ENCODE peak calls at places on chromosomes 6 and 20, in five cellular contexts. L is bronchial epithelial cell, A is lower lobe of right lung, N is astrocyte of the spinal cord, X is dorsolateral prefrontal cortex. C is an unnamed sample.

GRCh38 chr6:14638932-14639875 is 521.6 kb downstream of the CD83 start:
- DNase-seq in L (peak; percentile 57), A (no peak), N (peak; percentile 44), X (no peak), C (no peak)

GRCh38 chr6:27188885-27189418 is 58.5 kb upstream of the PRSS16 start:
- DNase-seq in L (peak; percentile 75), A (peak; percentile 60), N (peak; percentile 85), X (no peak), C (peak; percentile 54)

GRCh38 chr6:12440981-12441380 is 150.8 kb downstream of the EDN1 start:
- DNase-seq in L (peak; percentile 19), A (no peak), N (no peak), X (no peak), C (no peak)

GRCh38 chr6:54987906-54988305 is 141.3 kb downstream of the FAM83B start:
- DNase-seq in L (no peak), A (no peak), N (no peak), X (no peak), C (no peak)

GRCh38 chr6:35703554-35703953 is 14.8 kb upstream of the FKBP5 start:
- DNase-seq in L (no peak), A (no peak), N (no peak), X (no peak), C (no peak)

GRCh38 chr20:59835448-59836395 is 97.7 kb downstream of the SYCP2 start:
- DNase-seq in L (peak; percentile 45), A (no peak), N (peak; percentile 40), X (no peak), C (no peak)

GRCh38 chr20:35883778-35884540 is 70.3 kb downstream of the SCAND1 start:
- DNase-seq in L (peak; percentile 100), A (peak; percentile 61), N (peak; percentile 99), X (peak; percentile 81), C (peak; percentile 97)

GRCh38 chr6:16450285-16450684 is 211.9 kb downstream of the GMPR start:
- DNase-seq in L (no peak), A (no peak), N (peak; percentile 80), X (no peak), C (peak; percentile 54)

GRCh38 chr20:59565768-59566461 is 38.4 kb upstream of the PHACTR3 start:
- DNase-seq in L (no peak), A (no peak), N (no peak), X (no peak), C (no peak)

GRCh38 chr20:17618673-17619013 is 48.8 kb downstream of the DSTN start:
- DNase-seq in L (no peak), A (no peak), N (no peak), X (no peak), C (no peak)

GRCh38 chr6:156685823-156686428 is 91.3 kb upstream of the ARID1B start:
- DNase-seq in L (no peak), A (no peak), N (no peak), X (no peak), C (no peak)

GRCh38 chr20:16574656-16575355 is 1.6 kb upstream of the KIF16B start:
- DNase-seq in L (peak; percentile 42), A (peak; percentile 94), N (peak; percentile 83), X (peak; percentile 90), C (peak; percentile 52)

GRCh38 chr6:53044071-53044470 is 21.1 kb upstream of the FBXO9 start:
- DNase-seq in L (no peak), A (no peak), N (peak; percentile 66), X (no peak), C (no peak)

GRCh38 chr20:8621021-8621420 is 447.9 kb upstream of the PLCB4 start:
- DNase-seq in L (no peak), A (no peak), N (no peak), X (no peak), C (no peak)

GRCh38 chr20:48385527-48385926 is 442.3 kb downstream of the PREX1 start:
- DNase-seq in L (no peak), A (no peak), N (no peak), X (no peak), C (no peak)

GRCh38 chr20:48384147-48384818 is 443.5 kb downstream of the PREX1 start:
- DNase-seq in L (no peak), A (no peak), N (no peak), X (no peak), C (no peak)

GRCh38 chr20:48383252-48383651 is 444.5 kb downstream of the PREX1 start:
- DNase-seq in L (no peak), A (no peak), N (no peak), X (no peak), C (no peak)

GRCh38 chr20:48390981-48391380 is 436.8 kb downstream of the PREX1 start:
- DNase-seq in L (no peak), A (no peak), N (no peak), X (no peak), C (no peak)

DNA sequence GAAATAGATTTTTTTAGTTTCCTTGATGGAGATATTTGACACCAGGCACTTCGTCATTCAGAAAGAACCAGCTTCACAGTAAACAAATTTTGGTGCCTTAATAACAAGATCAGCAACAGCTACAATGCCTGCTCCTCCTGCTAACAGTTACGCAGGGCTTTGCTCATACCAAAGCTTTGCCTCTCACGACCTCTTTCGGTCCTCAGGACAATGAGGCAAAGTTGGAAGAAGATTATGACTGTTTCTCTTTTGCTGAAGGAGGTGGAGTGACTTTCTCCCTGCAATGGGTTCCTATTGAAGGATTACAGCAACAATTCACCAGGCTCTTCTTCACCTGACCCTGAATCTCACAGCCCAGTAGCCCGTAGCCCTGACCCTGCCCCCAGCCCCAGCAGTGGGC is 440.1 kb downstream of the PREX1 start:
- DNase-seq in L (no peak), A (no peak), N (no peak), X (no peak), C (no peak)
- TF ChIP-seq CTCF in L (no peak), A (no peak), N (no peak), X (no peak), C (no peak)

GRCh38 chr6:84551797-84552196 is 212.6 kb downstream of the TBX18 start:
- DNase-seq in L (no peak), A (no peak), N (no peak), X (no peak), C (no peak)

GRCh38 chr6:84546427-84546914 is 217.9 kb downstream of the TBX18 start:
- DNase-seq in L (peak; percentile 10), A (no peak), N (peak; percentile 52), X (no peak), C (no peak)

GRCh38 chr6:84547341-84547794 is 217.0 kb downstream of the TBX18 start:
- DNase-seq in L (no peak), A (no peak), N (no peak), X (no peak), C (no peak)

GRCh38 chr6:84553527-84553926 is 210.9 kb downstream of the TBX18 start:
- DNase-seq in L (no peak), A (no peak), N (peak; percentile 31), X (no peak), C (no peak)

GRCh38 chr6:84549912-84550311 is 214.5 kb downstream of the TBX18 start:
- DNase-seq in L (peak; percentile 10), A (no peak), N (no peak), X (no peak), C (no peak)
- TF ChIP-seq CTCF in L (peak; percentile 43), A (no peak), N (no peak), X (no peak), C (no peak)

GRCh38 chr6:56699066-56699654 is 56.5 kb upstream of the DST start:
- DNase-seq in L (peak; percentile 63), A (no peak), N (peak; percentile 68), X (no peak), C (no peak)
- TF ChIP-seq CTCF in L (peak; percentile 18), A (peak; percentile 52), N (peak; percentile 21), X (peak; percentile 76), C (peak; percentile 48)

GRCh38 chr20:32460683-32461320 is 102.7 kb downstream of the ASXL1 start:
- DNase-seq in L (no peak), A (no peak), N (no peak), X (no peak), C (no peak)

GRCh38 chr20:32460231-32460630 is 102.1 kb downstream of the ASXL1 start:
- DNase-seq in L (no peak), A (no peak), N (no peak), X (no peak), C (no peak)

GRCh38 chr20:32462900-32463641 is 104.9 kb downstream of the ASXL1 start:
- DNase-seq in L (no peak), A (no peak), N (no peak), X (peak; percentile 47), C (no peak)

GRCh38 chr20:32463642-32464400 is 105.7 kb downstream of the ASXL1 start:
- DNase-seq in L (no peak), A (no peak), N (no peak), X (peak; percentile 89), C (no peak)

GRCh38 chr20:32461836-32462600 is 103.9 kb downstream of the ASXL1 start:
- DNase-seq in L (no peak), A (no peak), N (no peak), X (no peak), C (no peak)
- TF ChIP-seq CTCF in L (no peak), A (no peak), N (no peak), X (no peak), C (no peak)

GRCh38 chr20:952196-952795 is 36.2 kb upstream of the ANGPT4 start:
- DNase-seq in L (no peak), A (no peak), N (no peak), X (no peak), C (no peak)

GRCh38 chr20:951384-952169 is 35.4 kb upstream of the ANGPT4 start:
- DNase-seq in L (no peak), A (no peak), N (no peak), X (no peak), C (no peak)

GRCh38 chr20:955656-956055 is 39.5 kb upstream of the ANGPT4 start:
- DNase-seq in L (no peak), A (no peak), N (no peak), X (no peak), C (no peak)

GRCh38 chr20:955111-955510 is 39.0 kb upstream of the ANGPT4 start:
- DNase-seq in L (no peak), A (no peak), N (no peak), X (no peak), C (no peak)

DNA sequence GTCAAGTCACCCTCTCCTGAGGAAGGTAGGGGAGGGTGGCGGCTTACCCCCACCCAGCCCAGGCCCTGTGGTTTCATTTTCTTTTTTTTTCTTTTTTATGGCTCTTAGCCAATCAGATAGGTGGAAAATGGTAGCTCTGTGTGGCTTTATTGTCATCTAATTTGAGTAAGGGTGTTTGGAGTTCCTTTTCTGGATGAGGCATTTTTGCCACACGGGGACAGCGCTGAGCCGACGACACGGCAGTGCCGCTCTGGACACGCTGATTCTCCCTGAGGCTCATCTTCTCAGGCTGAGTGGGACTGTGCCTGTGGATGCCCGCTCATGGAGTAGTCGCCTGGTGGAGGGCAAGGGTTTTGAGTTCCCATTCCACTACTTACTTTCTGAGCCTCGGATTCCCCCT is 37.6 kb upstream of the ANGPT4 start:
- DNase-seq in L (peak; percentile 1), A (no peak), N (no peak), X (peak; percentile 34), C (no peak)
- TF ChIP-seq CTCF in L (peak; percentile 46), A (no peak), N (peak; percentile 11), X (no peak), C (peak; percentile 38)

DNA sequence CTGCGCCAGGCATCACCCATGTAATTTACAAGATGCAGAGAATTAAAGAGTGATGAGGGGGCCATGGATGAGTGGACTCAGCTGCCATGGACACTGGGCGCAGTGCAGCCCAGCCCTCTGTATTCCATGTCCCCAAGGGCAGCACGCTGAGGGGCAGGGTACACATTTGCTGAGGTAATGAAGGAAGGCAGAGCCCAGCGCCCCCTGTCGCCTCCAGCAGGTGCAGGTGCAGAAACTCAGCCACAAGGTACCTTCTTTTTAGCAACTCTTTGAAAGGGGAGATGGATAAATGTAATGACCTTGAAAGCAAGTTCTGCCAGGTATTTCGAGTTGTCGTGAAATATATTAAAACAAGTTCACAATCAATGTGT is 7.1 kb downstream of the CD93 start:
- DNase-seq in L (no peak), A (no peak), N (no peak), X (no peak), C (no peak)
- TF ChIP-seq CTCF in L (peak; percentile 15), A (no peak), N (peak; percentile 26), X (no peak), C (peak; percentile 10)